ENCODE peak calls at places on chromosomes 6 and 20, in eight cellular contexts. One of them, this sample, is unnamed.

GRCh38 chr6:154197176-154197850 is 158.3 kb downstream of the OPRM1 start:
- DNase-seq in AML-193: no peak
- DNase-seq in adrenal gland: no peak
- DNase-seq in stimulated activated CD4-positive, alpha-beta T cell treated with anti-CD3 and anti-CD28 coated beads, Interleukin-12 subunit alpha, Interleukin-12 subunit beta, amount 100 ng/mL, for 4 hours: no peak
- DNase-seq in NCI-H460: no peak
- DNase-seq in CD4-positive, CD25-positive, alpha-beta regulatory T cell: peak; percentile 17
- DNase-seq in endothelial cell: no peak
- DNase-seq in choroid plexus epithelial cell: peak; percentile 55
- DNase-seq in this sample: no peak

GRCh38 chr6:142897659-142898058 is 47.3 kb downstream of the HIVEP2 start:
- DNase-seq in endothelial cell: no peak
- DNase-seq in stimulated activated CD4-positive, alpha-beta T cell treated with anti-CD3 and anti-CD28 coated beads, Interleukin-12 subunit alpha, Interleukin-12 subunit beta, amount 100 ng/mL, for 4 hours: no peak
- DNase-seq in AML-193: no peak
- DNase-seq in choroid plexus epithelial cell: no peak
- DNase-seq in NCI-H460: no peak
- DNase-seq in CD4-positive, CD25-positive, alpha-beta regulatory T cell: no peak
- DNase-seq in adrenal gland: no peak
- DNase-seq in this sample: no peak

GRCh38 chr6:148874698-148875293 is 128.0 kb downstream of the UST start:
- DNase-seq in adrenal gland: no peak
- DNase-seq in endothelial cell: no peak
- DNase-seq in stimulated activated CD4-positive, alpha-beta T cell treated with anti-CD3 and anti-CD28 coated beads, Interleukin-12 subunit alpha, Interleukin-12 subunit beta, amount 100 ng/mL, for 4 hours: no peak
- DNase-seq in CD4-positive, CD25-positive, alpha-beta regulatory T cell: no peak
- DNase-seq in AML-193: no peak
- DNase-seq in NCI-H460: no peak
- DNase-seq in choroid plexus epithelial cell: peak; percentile 63
- DNase-seq in this sample: no peak

GRCh38 chr6:33344771-33345697 is 27.5 kb upstream of the ZBTB22 start:
- DNase-seq in choroid plexus epithelial cell: peak; percentile 94
- DNase-seq in AML-193: peak; percentile 80
- DNase-seq in stimulated activated CD4-positive, alpha-beta T cell treated with anti-CD3 and anti-CD28 coated beads, Interleukin-12 subunit alpha, Interleukin-12 subunit beta, amount 100 ng/mL, for 4 hours: peak; percentile 42
- DNase-seq in CD4-positive, CD25-positive, alpha-beta regulatory T cell: peak; percentile 94
- DNase-seq in NCI-H460: peak; percentile 48
- DNase-seq in adrenal gland: peak; percentile 69
- DNase-seq in endothelial cell: peak; percentile 41
- DNase-seq in this sample: peak; percentile 58

GRCh38 chr6:119076173-119076965 is 2.1 kb downstream of the FAM184A start:
- DNase-seq in NCI-H460: no peak
- DNase-seq in adrenal gland: no peak
- DNase-seq in CD4-positive, CD25-positive, alpha-beta regulatory T cell: peak; percentile 50
- DNase-seq in choroid plexus epithelial cell: no peak
- DNase-seq in stimulated activated CD4-positive, alpha-beta T cell treated with anti-CD3 and anti-CD28 coated beads, Interleukin-12 subunit alpha, Interleukin-12 subunit beta, amount 100 ng/mL, for 4 hours: no peak
- DNase-seq in AML-193: no peak
- DNase-seq in endothelial cell: no peak
- DNase-seq in this sample: no peak

GRCh38 chr20:24388828-24389325 is 80.6 kb upstream of the SYNDIG1 start:
- DNase-seq in endothelial cell: no peak
- DNase-seq in NCI-H460: no peak
- DNase-seq in stimulated activated CD4-positive, alpha-beta T cell treated with anti-CD3 and anti-CD28 coated beads, Interleukin-12 subunit alpha, Interleukin-12 subunit beta, amount 100 ng/mL, for 4 hours: no peak
- DNase-seq in CD4-positive, CD25-positive, alpha-beta regulatory T cell: no peak
- DNase-seq in AML-193: no peak
- DNase-seq in choroid plexus epithelial cell: no peak
- DNase-seq in adrenal gland: no peak
- DNase-seq in this sample: no peak

GRCh38 chr20:33568378-33569289 is 78.7 kb downstream of the CBFA2T2 start:
- DNase-seq in endothelial cell: peak; percentile 47
- DNase-seq in adrenal gland: no peak
- DNase-seq in AML-193: no peak
- DNase-seq in stimulated activated CD4-positive, alpha-beta T cell treated with anti-CD3 and anti-CD28 coated beads, Interleukin-12 subunit alpha, Interleukin-12 subunit beta, amount 100 ng/mL, for 4 hours: no peak
- DNase-seq in NCI-H460: no peak
- DNase-seq in CD4-positive, CD25-positive, alpha-beta regulatory T cell: no peak
- DNase-seq in choroid plexus epithelial cell: no peak
- DNase-seq in this sample: no peak

GRCh38 chr20:17298169-17298568 is 71.3 kb downstream of the PCSK2 start:
- DNase-seq in NCI-H460: no peak
- DNase-seq in choroid plexus epithelial cell: no peak
- DNase-seq in CD4-positive, CD25-positive, alpha-beta regulatory T cell: no peak
- DNase-seq in adrenal gland: no peak
- DNase-seq in stimulated activated CD4-positive, alpha-beta T cell treated with anti-CD3 and anti-CD28 coated beads, Interleukin-12 subunit alpha, Interleukin-12 subunit beta, amount 100 ng/mL, for 4 hours: no peak
- DNase-seq in AML-193: no peak
- DNase-seq in endothelial cell: no peak
- DNase-seq in this sample: no peak

GRCh38 chr6:138287144-138287955 is 69.1 kb upstream of the PBOV1 start:
- DNase-seq in endothelial cell: peak; percentile 50
- DNase-seq in adrenal gland: peak; percentile 39
- DNase-seq in choroid plexus epithelial cell: peak; percentile 24
- DNase-seq in CD4-positive, CD25-positive, alpha-beta regulatory T cell: peak; percentile 54
- DNase-seq in NCI-H460: no peak
- DNase-seq in AML-193: peak; percentile 50
- DNase-seq in stimulated activated CD4-positive, alpha-beta T cell treated with anti-CD3 and anti-CD28 coated beads, Interleukin-12 subunit alpha, Interleukin-12 subunit beta, amount 100 ng/mL, for 4 hours: peak; percentile 29
- DNase-seq in this sample: peak; percentile 73

GRCh38 chr6:147508871-147509608 is 550 bp downstream of the SAMD5 start:
- DNase-seq in stimulated activated CD4-positive, alpha-beta T cell treated with anti-CD3 and anti-CD28 coated beads, Interleukin-12 subunit alpha, Interleukin-12 subunit beta, amount 100 ng/mL, for 4 hours: no peak
- DNase-seq in adrenal gland: no peak
- DNase-seq in endothelial cell: peak; percentile 32
- DNase-seq in NCI-H460: no peak
- DNase-seq in choroid plexus epithelial cell: no peak
- DNase-seq in CD4-positive, CD25-positive, alpha-beta regulatory T cell: peak; percentile 7
- DNase-seq in AML-193: no peak
- DNase-seq in this sample: peak; percentile 31

GRCh38 chr6:55131616-55132015 is 42.7 kb upstream of the HCRTR2 start:
- DNase-seq in stimulated activated CD4-positive, alpha-beta T cell treated with anti-CD3 and anti-CD28 coated beads, Interleukin-12 subunit alpha, Interleukin-12 subunit beta, amount 100 ng/mL, for 4 hours: no peak
- DNase-seq in CD4-positive, CD25-positive, alpha-beta regulatory T cell: no peak
- DNase-seq in endothelial cell: no peak
- DNase-seq in NCI-H460: no peak
- DNase-seq in AML-193: no peak
- DNase-seq in adrenal gland: no peak
- DNase-seq in choroid plexus epithelial cell: no peak
- DNase-seq in this sample: no peak

GRCh38 chr6:158706369-158706982 is 56.6 kb downstream of the SYTL3 start:
- DNase-seq in NCI-H460: peak; percentile 46
- DNase-seq in endothelial cell: peak; percentile 57
- DNase-seq in stimulated activated CD4-positive, alpha-beta T cell treated with anti-CD3 and anti-CD28 coated beads, Interleukin-12 subunit alpha, Interleukin-12 subunit beta, amount 100 ng/mL, for 4 hours: no peak
- DNase-seq in choroid plexus epithelial cell: peak; percentile 79
- DNase-seq in CD4-positive, CD25-positive, alpha-beta regulatory T cell: no peak
- DNase-seq in AML-193: no peak
- DNase-seq in adrenal gland: peak; percentile 61
- DNase-seq in this sample: peak; percentile 71

GRCh38 chr6:162450358-162450757 is 277.2 kb downstream of the PRKN start:
- DNase-seq in adrenal gland: no peak
- DNase-seq in stimulated activated CD4-positive, alpha-beta T cell treated with anti-CD3 and anti-CD28 coated beads, Interleukin-12 subunit alpha, Interleukin-12 subunit beta, amount 100 ng/mL, for 4 hours: no peak
- DNase-seq in NCI-H460: no peak
- DNase-seq in choroid plexus epithelial cell: no peak
- DNase-seq in AML-193: no peak
- DNase-seq in CD4-positive, CD25-positive, alpha-beta regulatory T cell: no peak
- DNase-seq in endothelial cell: no peak
- DNase-seq in this sample: no peak

GRCh38 chr20:63635431-63636141 is 8.7 kb upstream of the GMEB2 start:
- DNase-seq in choroid plexus epithelial cell: no peak
- DNase-seq in endothelial cell: no peak
- DNase-seq in adrenal gland: no peak
- DNase-seq in stimulated activated CD4-positive, alpha-beta T cell treated with anti-CD3 and anti-CD28 coated beads, Interleukin-12 subunit alpha, Interleukin-12 subunit beta, amount 100 ng/mL, for 4 hours: peak; percentile 54
- DNase-seq in AML-193: peak; percentile 85
- DNase-seq in CD4-positive, CD25-positive, alpha-beta regulatory T cell: peak; percentile 90
- DNase-seq in NCI-H460: no peak
- DNase-seq in this sample: no peak

This sample was measured in left colon.